ENCODE peak calls at places on chromosome 15, in ten cellular contexts. M, R, D, C, U, S, V, Q, L and I are unnamed samples.

GRCh38 chr15:55873024-55873745 is 120.2 kb downstream of the NEDD4 start:
- DNase-seq in M (no peak), R (no peak), D (no peak), C (no peak), U (no peak), S (no peak), V (no peak), Q (no peak), L (no peak), I (no peak)

GRCh38 chr15:85706779-85707518 is 87.8 kb downstream of the KLHL25 start:
- DNase-seq in M (peak; percentile 48), R (no peak), D (no peak), C (peak; percentile 51), U (no peak), S (peak; percentile 37), V (peak; percentile 29), Q (peak; percentile 57), L (peak; percentile 76), I (peak; percentile 65)

GRCh38 chr15:64837502-64837901 is 4.2 kb upstream of the PLEKHO2 start:
- DNase-seq in M (peak; percentile 25), R (no peak), D (no peak), C (peak; percentile 26), U (no peak), S (no peak), V (no peak), Q (peak; percentile 68), L (peak; percentile 95), I (no peak)

GRCh38 chr15:62758126-62758951 is 284.2 kb upstream of the TPM1 start:
- DNase-seq in M (no peak), R (no peak), D (peak; percentile 47), C (no peak), U (no peak), S (peak; percentile 94), V (peak; percentile 50), Q (no peak), L (no peak), I (peak; percentile 51)

GRCh38 chr15:89669941-89670340 is 9.2 kb downstream of the PLIN1 start:
- DNase-seq in M (no peak), R (no peak), D (no peak), C (no peak), U (no peak), S (no peak), V (no peak), Q (no peak), L (no peak), I (no peak)

GRCh38 chr15:41661078-41661528 is 898 bp downstream of the MGA start:
- DNase-seq in M (no peak), R (no peak), D (no peak), C (no peak), U (no peak), S (no peak), V (no peak), Q (no peak), L (no peak), I (no peak)

GRCh38 chr15:31352911-31353811 is 26.5 kb downstream of the KLF13 start:
- DNase-seq in M (peak; percentile 48), R (peak; percentile 72), D (peak; percentile 93), C (no peak), U (peak; percentile 69), S (peak; percentile 93), V (peak; percentile 70), Q (no peak), L (peak; percentile 94), I (peak; percentile 62)

GRCh38 chr15:74128785-74129350 is 1.5 kb upstream of the ISLR2 start:
- DNase-seq in M (no peak), R (no peak), D (no peak), C (no peak), U (no peak), S (no peak), V (no peak), Q (no peak), L (no peak), I (no peak)

GRCh38 chr15:23566070-23567050 is 886 bp downstream of the MKRN3 start:
- DNase-seq in M (peak; percentile 33), R (peak; percentile 15), D (peak; percentile 61), C (peak; percentile 26), U (no peak), S (no peak), V (no peak), Q (peak; percentile 34), L (no peak), I (peak; percentile 13)

GRCh38 chr15:68310178-68310810 is 32.7 kb downstream of the FEM1B start:
- DNase-seq in M (no peak), R (no peak), D (no peak), C (no peak), U (no peak), S (no peak), V (peak; percentile 79), Q (peak; percentile 2), L (no peak), I (peak; percentile 17)

GRCh38 chr15:80659375-80659774 is 35.7 kb upstream of the ABHD17C start:
- DNase-seq in M (no peak), R (no peak), D (no peak), C (no peak), U (no peak), S (no peak), V (no peak), Q (no peak), L (no peak), I (no peak)

GRCh38 chr15:89088605-89089315 is 504 bp downstream of the ABHD2 start:
- DNase-seq in M (no peak), R (peak; percentile 65), D (no peak), C (no peak), U (no peak), S (no peak), V (peak; percentile 82), Q (peak; percentile 17), L (no peak), I (no peak)

GRCh38 chr15:99432271-99433025 is 133.3 kb upstream of the MEF2A start:
- DNase-seq in M (no peak), R (peak; percentile 14), D (no peak), C (no peak), U (no peak), S (no peak), V (no peak), Q (no peak), L (no peak), I (peak; percentile 13)

GRCh38 chr15:83209333-83209732 is 1.7 kb upstream of the HDGFL3 start:
- DNase-seq in M (no peak), R (no peak), D (no peak), C (no peak), U (no peak), S (no peak), V (no peak), Q (no peak), L (peak; percentile 43), I (no peak)